ENCODE peak calls at places on chromosomes 7 and 10, in six cellular contexts. One of them, this sample, is unnamed.
A peak's percentile ranks its signal among the peaks of the same experiment; 100 is the strongest.

GRCh38 chr10:30630571-30630970 is 1.0 kb upstream of the LYZL2 start:
- DNase-seq in M059J: no peak
- DNase-seq in frontal cortex: no peak
- DNase-seq in anterior cingulate cortex: no peak
- DNase-seq in MV-4-11: peak; percentile 3
- DNase-seq in stimulated activated CD8-positive, alpha-beta memory T cell treated with anti-CD3 and anti-CD28 coated beads, Interleukin-12 subunit alpha, Interleukin-12 subunit beta, amount 100 ng/mL, for 4 hours: no peak
- DNase-seq in this sample: no peak

GRCh38 chr10:70537398-70538194 is 59.0 kb downstream of the PALD1 start:
- DNase-seq in MV-4-11: no peak
- DNase-seq in stimulated activated CD8-positive, alpha-beta memory T cell treated with anti-CD3 and anti-CD28 coated beads, Interleukin-12 subunit alpha, Interleukin-12 subunit beta, amount 100 ng/mL, for 4 hours: no peak
- DNase-seq in M059J: no peak
- DNase-seq in frontal cortex: no peak
- DNase-seq in anterior cingulate cortex: no peak
- DNase-seq in this sample: no peak

GRCh38 chr7:117262546-117262945 is 60.3 kb downstream of the WNT2 start:
- DNase-seq in stimulated activated CD8-positive, alpha-beta memory T cell treated with anti-CD3 and anti-CD28 coated beads, Interleukin-12 subunit alpha, Interleukin-12 subunit beta, amount 100 ng/mL, for 4 hours: no peak
- DNase-seq in MV-4-11: no peak
- DNase-seq in frontal cortex: no peak
- DNase-seq in anterior cingulate cortex: no peak
- DNase-seq in M059J: peak; percentile 14
- DNase-seq in this sample: no peak

GRCh38 chr7:131629203-131629871 is 72.9 kb upstream of the PODXL start:
- DNase-seq in frontal cortex: no peak
- DNase-seq in MV-4-11: no peak
- DNase-seq in M059J: peak; percentile 87
- DNase-seq in anterior cingulate cortex: no peak
- DNase-seq in stimulated activated CD8-positive, alpha-beta memory T cell treated with anti-CD3 and anti-CD28 coated beads, Interleukin-12 subunit alpha, Interleukin-12 subunit beta, amount 100 ng/mL, for 4 hours: no peak
- DNase-seq in this sample: no peak

GRCh38 chr10:133455611-133456031 is 1.9 kb downstream of the SCART1 start:
- DNase-seq in stimulated activated CD8-positive, alpha-beta memory T cell treated with anti-CD3 and anti-CD28 coated beads, Interleukin-12 subunit alpha, Interleukin-12 subunit beta, amount 100 ng/mL, for 4 hours: no peak
- DNase-seq in MV-4-11: no peak
- DNase-seq in M059J: no peak
- DNase-seq in anterior cingulate cortex: no peak
- DNase-seq in frontal cortex: no peak
- DNase-seq in this sample: no peak

GRCh38 chr10:43407148-43407575 is 1.8 kb downstream of the HNRNPF start:
- DNase-seq in frontal cortex: peak; percentile 65
- DNase-seq in MV-4-11: no peak
- DNase-seq in M059J: peak; percentile 63
- DNase-seq in stimulated activated CD8-positive, alpha-beta memory T cell treated with anti-CD3 and anti-CD28 coated beads, Interleukin-12 subunit alpha, Interleukin-12 subunit beta, amount 100 ng/mL, for 4 hours: peak; percentile 42
- DNase-seq in anterior cingulate cortex: no peak
- DNase-seq in this sample: no peak

GRCh38 chr7:28037220-28038010 is 143.2 kb downstream of the JAZF1 start:
- DNase-seq in stimulated activated CD8-positive, alpha-beta memory T cell treated with anti-CD3 and anti-CD28 coated beads, Interleukin-12 subunit alpha, Interleukin-12 subunit beta, amount 100 ng/mL, for 4 hours: no peak
- DNase-seq in anterior cingulate cortex: no peak
- DNase-seq in MV-4-11: peak; percentile 47
- DNase-seq in frontal cortex: no peak
- DNase-seq in M059J: peak; percentile 99
- DNase-seq in this sample: peak; percentile 21

GRCh38 chr7:31043035-31043434 is 9.1 kb upstream of the ADCYAP1R1 start:
- DNase-seq in anterior cingulate cortex: no peak
- DNase-seq in stimulated activated CD8-positive, alpha-beta memory T cell treated with anti-CD3 and anti-CD28 coated beads, Interleukin-12 subunit alpha, Interleukin-12 subunit beta, amount 100 ng/mL, for 4 hours: no peak
- DNase-seq in frontal cortex: no peak
- DNase-seq in MV-4-11: no peak
- DNase-seq in M059J: no peak
- DNase-seq in this sample: no peak

GRCh38 chr10:19713800-19714525 is 102.3 kb upstream of the PLXDC2 start:
- DNase-seq in frontal cortex: no peak
- DNase-seq in MV-4-11: no peak
- DNase-seq in stimulated activated CD8-positive, alpha-beta memory T cell treated with anti-CD3 and anti-CD28 coated beads, Interleukin-12 subunit alpha, Interleukin-12 subunit beta, amount 100 ng/mL, for 4 hours: no peak
- DNase-seq in anterior cingulate cortex: no peak
- DNase-seq in M059J: no peak
- DNase-seq in this sample: no peak

GRCh38 chr10:120506674-120507073 is 49.6 kb downstream of the PLPP4 start:
- DNase-seq in stimulated activated CD8-positive, alpha-beta memory T cell treated with anti-CD3 and anti-CD28 coated beads, Interleukin-12 subunit alpha, Interleukin-12 subunit beta, amount 100 ng/mL, for 4 hours: no peak
- DNase-seq in anterior cingulate cortex: no peak
- DNase-seq in MV-4-11: no peak
- DNase-seq in frontal cortex: no peak
- DNase-seq in M059J: peak; percentile 58
- DNase-seq in this sample: no peak

GRCh38 chr10:120077707-120078492 is 185.4 kb downstream of the SEC23IP start:
- DNase-seq in frontal cortex: no peak
- DNase-seq in anterior cingulate cortex: no peak
- DNase-seq in M059J: no peak
- DNase-seq in stimulated activated CD8-positive, alpha-beta memory T cell treated with anti-CD3 and anti-CD28 coated beads, Interleukin-12 subunit alpha, Interleukin-12 subunit beta, amount 100 ng/mL, for 4 hours: no peak
- DNase-seq in MV-4-11: peak; percentile 27
- DNase-seq in this sample: no peak

GRCh38 chr10:119542357-119542989 is at the start of gene RGS10:
- DNase-seq in stimulated activated CD8-positive, alpha-beta memory T cell treated with anti-CD3 and anti-CD28 coated beads, Interleukin-12 subunit alpha, Interleukin-12 subunit beta, amount 100 ng/mL, for 4 hours: peak; percentile 82
- DNase-seq in M059J: peak; percentile 73
- DNase-seq in anterior cingulate cortex: no peak
- DNase-seq in frontal cortex: peak; percentile 67
- DNase-seq in MV-4-11: peak; percentile 80
- DNase-seq in this sample: peak; percentile 75

GRCh38 chr7:131692131-131692960 is 135.9 kb upstream of the PODXL start:
- DNase-seq in MV-4-11: no peak
- DNase-seq in anterior cingulate cortex: peak; percentile 47
- DNase-seq in frontal cortex: peak; percentile 12
- DNase-seq in M059J: peak; percentile 34
- DNase-seq in stimulated activated CD8-positive, alpha-beta memory T cell treated with anti-CD3 and anti-CD28 coated beads, Interleukin-12 subunit alpha, Interleukin-12 subunit beta, amount 100 ng/mL, for 4 hours: no peak
- DNase-seq in this sample: peak; percentile 0

GRCh38 chr10:90583416-90583815 is 274.4 kb downstream of the HTR7 start:
- DNase-seq in anterior cingulate cortex: no peak
- DNase-seq in M059J: no peak
- DNase-seq in stimulated activated CD8-positive, alpha-beta memory T cell treated with anti-CD3 and anti-CD28 coated beads, Interleukin-12 subunit alpha, Interleukin-12 subunit beta, amount 100 ng/mL, for 4 hours: no peak
- DNase-seq in MV-4-11: no peak
- DNase-seq in frontal cortex: no peak
- DNase-seq in this sample: no peak

GRCh38 chr10:34808789-34809745 is 6.0 kb downstream of the PARD3 start:
- DNase-seq in stimulated activated CD8-positive, alpha-beta memory T cell treated with anti-CD3 and anti-CD28 coated beads, Interleukin-12 subunit alpha, Interleukin-12 subunit beta, amount 100 ng/mL, for 4 hours: no peak
- DNase-seq in anterior cingulate cortex: no peak
- DNase-seq in M059J: no peak
- DNase-seq in MV-4-11: no peak
- DNase-seq in frontal cortex: no peak
- DNase-seq in this sample: no peak

GRCh38 chr7:26398436-26399308 is 107.0 kb downstream of the SNX10 start:
- DNase-seq in MV-4-11: peak; percentile 96
- DNase-seq in stimulated activated CD8-positive, alpha-beta memory T cell treated with anti-CD3 and anti-CD28 coated beads, Interleukin-12 subunit alpha, Interleukin-12 subunit beta, amount 100 ng/mL, for 4 hours: peak; percentile 8
- DNase-seq in frontal cortex: peak; percentile 58
- DNase-seq in M059J: peak; percentile 61
- DNase-seq in anterior cingulate cortex: no peak
- DNase-seq in this sample: peak; percentile 73

GRCh38 chr7:80319461-80319860 is 184.8 kb downstream of the GNAI1 start:
- DNase-seq in stimulated activated CD8-positive, alpha-beta memory T cell treated with anti-CD3 and anti-CD28 coated beads, Interleukin-12 subunit alpha, Interleukin-12 subunit beta, amount 100 ng/mL, for 4 hours: no peak
- DNase-seq in M059J: no peak
- DNase-seq in MV-4-11: no peak
- DNase-seq in frontal cortex: no peak
- DNase-seq in anterior cingulate cortex: no peak
- DNase-seq in this sample: no peak

GRCh38 chr10:34736976-34737771 is 77.9 kb downstream of the PARD3 start:
- DNase-seq in frontal cortex: no peak
- DNase-seq in stimulated activated CD8-positive, alpha-beta memory T cell treated with anti-CD3 and anti-CD28 coated beads, Interleukin-12 subunit alpha, Interleukin-12 subunit beta, amount 100 ng/mL, for 4 hours: no peak
- DNase-seq in M059J: no peak
- DNase-seq in anterior cingulate cortex: no peak
- DNase-seq in MV-4-11: no peak
- DNase-seq in this sample: no peak

GRCh38 chr7:152025937-152026890 is 740 bp downstream of the GALNT11 start:
- DNase-seq in MV-4-11: no peak
- DNase-seq in anterior cingulate cortex: no peak
- DNase-seq in stimulated activated CD8-positive, alpha-beta memory T cell treated with anti-CD3 and anti-CD28 coated beads, Interleukin-12 subunit alpha, Interleukin-12 subunit beta, amount 100 ng/mL, for 4 hours: no peak
- DNase-seq in M059J: no peak
- DNase-seq in frontal cortex: peak; percentile 12
- DNase-seq in this sample: no peak

GRCh38 chr7:93228302-93228701 is 2.0 kb upstream of the HEPACAM2 start:
- DNase-seq in MV-4-11: peak; percentile 47
- DNase-seq in M059J: peak; percentile 74
- DNase-seq in frontal cortex: no peak
- DNase-seq in anterior cingulate cortex: no peak
- DNase-seq in stimulated activated CD8-positive, alpha-beta memory T cell treated with anti-CD3 and anti-CD28 coated beads, Interleukin-12 subunit alpha, Interleukin-12 subunit beta, amount 100 ng/mL, for 4 hours: no peak
- DNase-seq in this sample: peak; percentile 76

GRCh38 chr7:42347616-42348015 is 110.6 kb upstream of the GLI3 start:
- DNase-seq in frontal cortex: no peak
- DNase-seq in anterior cingulate cortex: no peak
- DNase-seq in MV-4-11: no peak
- DNase-seq in M059J: no peak
- DNase-seq in stimulated activated CD8-positive, alpha-beta memory T cell treated with anti-CD3 and anti-CD28 coated beads, Interleukin-12 subunit alpha, Interleukin-12 subunit beta, amount 100 ng/mL, for 4 hours: no peak
- DNase-seq in this sample: no peak

GRCh38 chr7:29075621-29076020 is 70.7 kb downstream of the CPVL start:
- DNase-seq in anterior cingulate cortex: no peak
- DNase-seq in stimulated activated CD8-positive, alpha-beta memory T cell treated with anti-CD3 and anti-CD28 coated beads, Interleukin-12 subunit alpha, Interleukin-12 subunit beta, amount 100 ng/mL, for 4 hours: no peak
- DNase-seq in MV-4-11: no peak
- DNase-seq in M059J: no peak
- DNase-seq in frontal cortex: no peak
- DNase-seq in this sample: no peak

GRCh38 chr7:36430171-36430570 is 40.5 kb downstream of the ANLN start:
- DNase-seq in stimulated activated CD8-positive, alpha-beta memory T cell treated with anti-CD3 and anti-CD28 coated beads, Interleukin-12 subunit alpha, Interleukin-12 subunit beta, amount 100 ng/mL, for 4 hours: no peak
- DNase-seq in anterior cingulate cortex: no peak
- DNase-seq in M059J: peak; percentile 63
- DNase-seq in MV-4-11: no peak
- DNase-seq in frontal cortex: no peak
- DNase-seq in this sample: no peak

GRCh38 chr10:48496105-48496830 is 108.6 kb downstream of the ARHGAP22 start:
- DNase-seq in anterior cingulate cortex: no peak
- DNase-seq in stimulated activated CD8-positive, alpha-beta memory T cell treated with anti-CD3 and anti-CD28 coated beads, Interleukin-12 subunit alpha, Interleukin-12 subunit beta, amount 100 ng/mL, for 4 hours: no peak
- DNase-seq in frontal cortex: no peak
- DNase-seq in M059J: no peak
- DNase-seq in MV-4-11: no peak
- DNase-seq in this sample: no peak